ENCODE peak calls at places on chromosomes 16 and 17, in ten cellular contexts. One of them, this sample, is unnamed.

GRCh38 chr16:77431131-77431670 is 3.6 kb downstream of the ADAMTS18 start:
- DNase-seq in ovary: no peak
- DNase-seq in Peyer's patch: no peak
- DNase-seq in heart left ventricle: no peak
- DNase-seq in IMR-90: no peak
- DNase-seq in A549: no peak
- DNase-seq in stomach: no peak
- DNase-seq in esophagus squamous epithelium: no peak
- DNase-seq in prostate gland: no peak
- DNase-seq in K562: no peak
- DNase-seq in this sample: no peak

GRCh38 chr17:28572294-28573099 is 1.2 kb upstream of the PIGS start:
- DNase-seq in Peyer's patch: no peak
- DNase-seq in prostate gland: no peak
- DNase-seq in heart left ventricle: no peak
- DNase-seq in esophagus squamous epithelium: no peak
- DNase-seq in IMR-90: no peak
- DNase-seq in K562: no peak
- DNase-seq in ovary: no peak
- DNase-seq in stomach: no peak
- DNase-seq in A549: no peak
- DNase-seq in this sample: no peak

GRCh38 chr17:77429985-77430752 is 289.4 kb downstream of the SEC14L1 start:
- DNase-seq in esophagus squamous epithelium: no peak
- DNase-seq in A549: peak; percentile 88
- DNase-seq in prostate gland: peak; percentile 76
- DNase-seq in heart left ventricle: peak; percentile 94
- DNase-seq in K562: peak; percentile 80
- DNase-seq in stomach: peak; percentile 85
- DNase-seq in IMR-90: peak; percentile 99
- DNase-seq in Peyer's patch: peak; percentile 87
- DNase-seq in ovary: peak; percentile 95
- DNase-seq in this sample: peak; percentile 86

GRCh38 chr17:38617074-38617860 is 11.5 kb upstream of the SRCIN1 start:
- DNase-seq in IMR-90: no peak
- DNase-seq in A549: no peak
- DNase-seq in K562: no peak
- DNase-seq in stomach: no peak
- DNase-seq in esophagus squamous epithelium: no peak
- DNase-seq in Peyer's patch: no peak
- DNase-seq in prostate gland: no peak
- DNase-seq in ovary: no peak
- DNase-seq in heart left ventricle: no peak
- DNase-seq in this sample: no peak

GRCh38 chr17:38745545-38745944 is 2.6 kb downstream of the PCGF2 start:
- DNase-seq in heart left ventricle: no peak
- DNase-seq in ovary: peak; percentile 58
- DNase-seq in stomach: no peak
- DNase-seq in esophagus squamous epithelium: no peak
- DNase-seq in Peyer's patch: no peak
- DNase-seq in A549: no peak
- DNase-seq in K562: no peak
- DNase-seq in IMR-90: no peak
- DNase-seq in prostate gland: no peak
- DNase-seq in this sample: no peak

GRCh38 chr17:44556114-44556853 is 1.0 kb upstream of the FZD2 start:
- DNase-seq in A549: peak; percentile 74
- DNase-seq in Peyer's patch: peak; percentile 52
- DNase-seq in ovary: peak; percentile 45
- DNase-seq in prostate gland: no peak
- DNase-seq in K562: peak; percentile 47
- DNase-seq in IMR-90: peak; percentile 63
- DNase-seq in stomach: peak; percentile 29
- DNase-seq in heart left ventricle: peak; percentile 32
- DNase-seq in esophagus squamous epithelium: no peak
- DNase-seq in this sample: peak; percentile 55

GRCh38 chr16:77282345-77282744 is 83.1 kb downstream of the SYCE1L start:
- DNase-seq in K562: no peak
- DNase-seq in stomach: no peak
- DNase-seq in ovary: no peak
- DNase-seq in heart left ventricle: no peak
- DNase-seq in Peyer's patch: no peak
- DNase-seq in IMR-90: no peak
- DNase-seq in prostate gland: no peak
- DNase-seq in A549: no peak
- DNase-seq in esophagus squamous epithelium: no peak
- DNase-seq in this sample: no peak

GRCh38 chr17:80817321-80817845 is 174.3 kb upstream of the CHMP6 start:
- DNase-seq in K562: no peak
- DNase-seq in prostate gland: no peak
- DNase-seq in IMR-90: no peak
- DNase-seq in heart left ventricle: no peak
- DNase-seq in ovary: no peak
- DNase-seq in A549: no peak
- DNase-seq in Peyer's patch: no peak
- DNase-seq in stomach: no peak
- DNase-seq in esophagus squamous epithelium: no peak
- DNase-seq in this sample: no peak

GRCh38 chr16:30112197-30113030 is 923 bp downstream of the GDPD3 start:
- DNase-seq in stomach: peak; percentile 66
- DNase-seq in esophagus squamous epithelium: no peak
- DNase-seq in prostate gland: no peak
- DNase-seq in K562: peak; percentile 78
- DNase-seq in heart left ventricle: peak; percentile 41
- DNase-seq in ovary: peak; percentile 54
- DNase-seq in IMR-90: peak; percentile 42
- DNase-seq in A549: peak; percentile 83
- DNase-seq in Peyer's patch: peak; percentile 43
- DNase-seq in this sample: peak; percentile 37

GRCh38 chr16:64152010-64152767 is 969.7 kb downstream of the CDH11 start:
- DNase-seq in Peyer's patch: no peak
- DNase-seq in heart left ventricle: no peak
- DNase-seq in ovary: no peak
- DNase-seq in prostate gland: no peak
- DNase-seq in esophagus squamous epithelium: no peak
- DNase-seq in A549: no peak
- DNase-seq in K562: no peak
- DNase-seq in stomach: no peak
- DNase-seq in IMR-90: no peak
- DNase-seq in this sample: no peak

DNA sequence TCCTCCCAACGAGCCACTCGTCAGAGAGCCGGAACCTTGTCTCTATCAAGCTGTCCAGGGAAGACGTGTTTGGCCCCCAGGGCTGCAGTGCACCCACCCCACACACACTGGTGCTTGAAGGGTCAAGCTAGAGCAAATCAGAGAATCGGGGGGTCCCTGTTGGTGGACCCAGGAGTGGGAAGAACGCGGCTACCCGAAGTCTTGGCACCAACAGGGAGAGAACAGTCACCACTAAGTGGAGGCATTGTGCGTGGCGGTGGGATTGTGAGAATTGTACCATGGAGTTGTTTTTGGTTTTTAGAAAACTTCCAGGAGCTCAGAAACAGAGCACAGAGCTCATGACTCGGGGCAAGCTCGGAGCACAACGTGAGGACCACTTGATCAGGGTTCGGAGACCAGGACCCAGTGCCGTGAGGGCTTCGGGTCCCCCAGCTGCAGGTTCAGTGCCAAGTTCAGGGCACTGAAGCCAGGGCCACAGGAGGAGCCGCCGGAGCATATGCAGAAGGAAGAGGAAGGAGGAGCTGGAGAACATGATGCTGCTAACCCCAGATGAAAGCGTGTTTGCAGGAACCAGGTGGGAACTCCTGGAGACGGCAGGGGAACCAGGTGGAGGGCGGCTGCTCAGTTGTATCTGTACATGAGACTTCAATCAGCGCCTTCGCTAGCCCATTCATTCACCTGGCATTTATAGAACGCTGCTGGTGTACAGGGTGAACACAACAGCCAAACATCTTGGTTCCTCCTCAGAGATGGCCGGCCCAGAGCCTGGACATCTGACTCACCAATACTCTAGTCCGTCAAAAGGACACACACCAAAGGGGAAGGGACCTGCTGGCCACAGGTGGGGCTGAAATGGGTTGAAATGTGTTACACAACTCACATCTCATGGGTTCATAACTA is 42.8 kb downstream of the METRNL start:
- DNase-seq in ovary: no peak
- DNase-seq in A549: no peak
- DNase-seq in prostate gland: no peak
- DNase-seq in stomach: no peak
- DNase-seq in IMR-90: no peak
- DNase-seq in esophagus squamous epithelium: no peak
- DNase-seq in K562: no peak
- DNase-seq in heart left ventricle: no peak
- DNase-seq in Peyer's patch: no peak
- DNase-seq in this sample: no peak
- H3K27ac ChIP-seq in ovary: no peak overlapping the region
- H3K27ac ChIP-seq in A549: no peak overlapping the region
- H3K27ac ChIP-seq in prostate gland: no peak overlapping the region
- H3K27ac ChIP-seq in stomach: no peak overlapping the region
- H3K27ac ChIP-seq in IMR-90: no peak overlapping the region
- H3K27ac ChIP-seq in esophagus squamous epithelium: no peak overlapping the region
- H3K27ac ChIP-seq in K562: no peak overlapping the region
- H3K27ac ChIP-seq in heart left ventricle: no peak overlapping the region
- H3K27ac ChIP-seq in Peyer's patch: no peak overlapping the region
- H3K27ac ChIP-seq in this sample: no peak overlapping the region

DNA sequence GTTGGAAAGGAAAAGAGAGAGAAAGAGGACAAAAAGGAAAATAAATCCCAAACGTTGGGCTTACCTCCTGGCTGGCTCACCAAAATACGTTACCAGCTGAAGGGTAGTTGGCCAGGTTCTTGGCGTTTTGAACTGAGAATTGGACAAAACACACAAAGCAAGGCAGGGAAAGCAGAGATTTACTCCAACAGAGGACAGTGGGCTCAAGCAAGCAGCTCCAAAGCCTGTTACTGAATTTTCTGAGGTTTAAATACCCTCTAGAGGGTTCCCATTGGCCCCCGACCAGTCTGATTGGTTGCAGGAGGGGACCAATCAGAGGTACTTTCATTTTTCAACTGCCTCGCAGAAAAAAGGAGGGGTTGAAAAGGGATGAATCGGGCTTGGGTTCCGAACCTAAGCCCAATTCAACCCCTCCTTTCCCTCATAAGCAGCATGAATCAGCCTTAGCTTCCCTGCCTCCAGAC is 55.6 kb upstream of the ALOX12 start:
- DNase-seq in Peyer's patch: no peak
- DNase-seq in heart left ventricle: peak; percentile 12
- DNase-seq in IMR-90: no peak
- DNase-seq in ovary: peak; percentile 27
- DNase-seq in stomach: no peak
- DNase-seq in esophagus squamous epithelium: no peak
- DNase-seq in K562: peak; percentile 49
- DNase-seq in A549: no peak
- DNase-seq in prostate gland: no peak
- DNase-seq in this sample: no peak
- TF ChIP-seq POLR2A in Peyer's patch: no peak
- TF ChIP-seq POLR2A in heart left ventricle: no peak
- TF ChIP-seq POLR2A in IMR-90: no peak
- TF ChIP-seq POLR2A in ovary: no peak
- TF ChIP-seq POLR2A in stomach: no peak
- TF ChIP-seq POLR2A in esophagus squamous epithelium: no peak
- TF ChIP-seq POLR2A in K562: peak; percentile 92
- TF ChIP-seq POLR2A in A549: no peak
- TF ChIP-seq POLR2A in prostate gland: no peak
- TF ChIP-seq POLR2A in this sample: no peak

GRCh38 chr17:68704897-68705296 is 103.7 kb upstream of the FAM20A start:
- DNase-seq in IMR-90: peak; percentile 41
- DNase-seq in prostate gland: no peak
- DNase-seq in K562: no peak
- DNase-seq in stomach: no peak
- DNase-seq in esophagus squamous epithelium: no peak
- DNase-seq in ovary: no peak
- DNase-seq in Peyer's patch: no peak
- DNase-seq in heart left ventricle: no peak
- DNase-seq in A549: no peak
- DNase-seq in this sample: no peak
- H3K4me3 ChIP-seq in IMR-90: no peak overlapping the region
- H3K4me3 ChIP-seq in prostate gland: no peak overlapping the region
- H3K4me3 ChIP-seq in K562: no peak overlapping the region
- H3K4me3 ChIP-seq in stomach: no peak overlapping the region
- H3K4me3 ChIP-seq in esophagus squamous epithelium: no peak overlapping the region
- H3K4me3 ChIP-seq in ovary: no peak overlapping the region
- H3K4me3 ChIP-seq in Peyer's patch: no peak overlapping the region
- H3K4me3 ChIP-seq in heart left ventricle: no peak overlapping the region
- H3K4me3 ChIP-seq in A549: no peak overlapping the region
- H3K4me3 ChIP-seq in this sample: no peak overlapping the region

GRCh38 chr16:78629173-78629572 is 529.7 kb downstream of the WWOX start:
- DNase-seq in IMR-90: no peak
- DNase-seq in A549: no peak
- DNase-seq in stomach: no peak
- DNase-seq in ovary: no peak
- DNase-seq in K562: no peak
- DNase-seq in esophagus squamous epithelium: no peak
- DNase-seq in Peyer's patch: no peak
- DNase-seq in heart left ventricle: no peak
- DNase-seq in prostate gland: no peak
- DNase-seq in this sample: no peak

GRCh38 chr16:78630102-78630501 is 530.6 kb downstream of the WWOX start:
- DNase-seq in K562: no peak
- DNase-seq in A549: no peak
- DNase-seq in esophagus squamous epithelium: no peak
- DNase-seq in ovary: no peak
- DNase-seq in IMR-90: no peak
- DNase-seq in heart left ventricle: no peak
- DNase-seq in Peyer's patch: no peak
- DNase-seq in stomach: no peak
- DNase-seq in prostate gland: no peak
- DNase-seq in this sample: no peak

GRCh38 chr16:78624349-78624748 is 524.9 kb downstream of the WWOX start:
- DNase-seq in esophagus squamous epithelium: no peak
- DNase-seq in stomach: no peak
- DNase-seq in A549: no peak
- DNase-seq in prostate gland: no peak
- DNase-seq in Peyer's patch: no peak
- DNase-seq in IMR-90: no peak
- DNase-seq in K562: no peak
- DNase-seq in heart left ventricle: no peak
- DNase-seq in ovary: no peak
- DNase-seq in this sample: no peak

GRCh38 chr16:78633551-78633950 is 534.1 kb downstream of the WWOX start:
- DNase-seq in IMR-90: no peak
- DNase-seq in Peyer's patch: no peak
- DNase-seq in prostate gland: no peak
- DNase-seq in A549: no peak
- DNase-seq in heart left ventricle: no peak
- DNase-seq in esophagus squamous epithelium: no peak
- DNase-seq in stomach: no peak
- DNase-seq in ovary: no peak
- DNase-seq in K562: no peak
- DNase-seq in this sample: no peak

DNA sequence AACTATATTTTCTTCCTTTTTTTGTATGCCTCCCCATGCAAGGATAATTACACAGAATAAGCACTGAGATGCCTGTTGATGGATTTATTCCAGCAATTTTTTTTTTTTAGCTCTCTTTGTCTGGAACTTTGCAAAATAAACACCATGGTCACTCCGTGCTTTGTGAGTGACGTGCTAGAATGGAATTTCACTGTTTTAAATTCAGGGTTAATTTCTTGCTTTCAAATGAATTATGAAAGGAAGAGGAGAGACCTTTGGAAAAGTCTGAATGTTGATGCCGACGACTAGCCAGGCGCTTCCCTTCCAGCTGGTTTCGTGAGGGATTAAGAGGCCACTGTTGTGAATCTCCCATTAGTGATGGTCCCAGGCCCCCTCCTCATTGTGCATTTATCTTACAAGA is 529.1 kb downstream of the WWOX start:
- DNase-seq in stomach: no peak
- DNase-seq in K562: no peak
- DNase-seq in prostate gland: no peak
- DNase-seq in IMR-90: no peak
- DNase-seq in A549: no peak
- DNase-seq in esophagus squamous epithelium: no peak
- DNase-seq in heart left ventricle: no peak
- DNase-seq in Peyer's patch: no peak
- DNase-seq in ovary: no peak
- DNase-seq in this sample: no peak
- H3K27ac ChIP-seq in stomach: no peak overlapping the region
- H3K27ac ChIP-seq in K562: no peak overlapping the region
- H3K27ac ChIP-seq in prostate gland: no peak overlapping the region
- H3K27ac ChIP-seq in IMR-90: no peak overlapping the region
- H3K27ac ChIP-seq in A549: no peak overlapping the region
- H3K27ac ChIP-seq in esophagus squamous epithelium: no peak overlapping the region
- H3K27ac ChIP-seq in heart left ventricle: no peak overlapping the region
- H3K27ac ChIP-seq in Peyer's patch: no peak overlapping the region
- H3K27ac ChIP-seq in ovary: no peak overlapping the region
- H3K27ac ChIP-seq in this sample: no peak overlapping the region

This sample was measured in body of pancreas.